ENCODE peak calls at places on chromosomes 7 and 10, in nine cellular contexts. H is brain microvascular endothelial cell, G is NCI-H1436, U is endodermal cell, Z is mammary epithelial cell, S is skeletal muscle cell, F is COR-L47, B is amniotic stem cell, E is left lung. O is an unnamed sample.

GRCh38 chr10:16117305-16117695 is 257.0 kb upstream of the MINDY3 start:
- DNase-seq in Z (no peak), B (no peak), G (no peak), U (no peak), E (no peak), S (no peak), H (no peak), F (no peak), O (no peak)

GRCh38 chr10:28135258-28135657 is 136.4 kb upstream of the ODAD2 start:
- DNase-seq in H (no peak), G (no peak), Z (no peak), U (no peak), S (no peak), F (no peak), B (no peak), E (no peak), O (no peak)

GRCh38 chr10:14549496-14549895 is 218.8 kb upstream of the FRMD4A start:
- DNase-seq in F (no peak), U (no peak), S (no peak), B (no peak), Z (no peak), E (no peak), G (no peak), H (peak), O (no peak)

GRCh38 chr10:33109788-33110469 is 151.9 kb upstream of the ITGB1 start:
- DNase-seq in G (no peak), H (no peak), S (no peak), F (no peak), U (no peak), Z (no peak), B (no peak), E (no peak), O (no peak)

GRCh38 chr10:79196470-79197461 is 128.0 kb downstream of the ZMIZ1 start:
- DNase-seq in B (no peak), U (peak), F (peak), H (no peak), G (peak), Z (peak), E (peak), S (no peak), O (peak)

GRCh38 chr10:118918689-118919088 is 110.8 kb upstream of the NANOS1 start:
- DNase-seq in H (no peak), F (no peak), Z (no peak), B (no peak), G (no peak), U (no peak), S (no peak), E (no peak), O (no peak)

GRCh38 chr10:33347227-33347626 is 12.8 kb upstream of the NRP1 start:
- DNase-seq in Z (peak), F (no peak), G (no peak), E (no peak), H (no peak), B (no peak), U (no peak), S (peak), O (no peak)

GRCh38 chr10:23345861-23346260 is 1.3 kb upstream of the C10orf67 start:
- DNase-seq in S (peak), G (no peak), U (no peak), B (peak), Z (peak), H (peak), E (no peak), F (no peak), O (no peak)

GRCh38 chr7:136709876-136710275 is 158.6 kb upstream of the CHRM2 start:
- DNase-seq in S (no peak), E (no peak), Z (no peak), U (no peak), F (no peak), H (no peak), G (no peak), B (no peak), O (no peak)

GRCh38 chr7:131556055-131556911 is at the start of gene PODXL:
- DNase-seq in F (peak), U (peak), B (no peak), S (no peak), Z (peak), E (peak), H (no peak), G (peak), O (no peak)

GRCh38 chr10:97574374-97575100 is 2.0 kb downstream of the ANKRD2 start:
- DNase-seq in F (peak), S (no peak), E (peak), Z (peak), U (peak), B (peak), H (peak), G (peak), O (no peak)

GRCh38 chr7:2738766-2739549 is 51.0 kb downstream of the AMZ1 start:
- DNase-seq in H (no peak), G (no peak), S (no peak), F (no peak), E (no peak), Z (no peak), B (no peak), U (no peak), O (no peak)

GRCh38 chr7:19111474-19112143 is 5.8 kb downstream of the TWIST1 start:
- DNase-seq in G (no peak), U (no peak), B (no peak), E (no peak), Z (no peak), S (no peak), F (no peak), H (no peak), O (no peak)

GRCh38 chr10:126058507-126058906 is 162.1 kb downstream of the FANK1 start:
- DNase-seq in F (no peak), E (no peak), U (no peak), S (no peak), G (no peak), H (no peak), B (no peak), Z (no peak), O (no peak)

GRCh38 chr7:152136623-152137022 is 111.1 kb downstream of the GALNT11 start:
- DNase-seq in Z (no peak), S (peak), B (no peak), E (no peak), H (peak), U (no peak), G (no peak), F (no peak), O (no peak)

GRCh38 chr7:99729501-99730261 is 5.3 kb downstream of the CYP3A7 start:
- DNase-seq in E (no peak), S (peak), H (no peak), B (no peak), U (no peak), F (no peak), Z (peak), G (no peak), O (no peak)

GRCh38 chr7:104272767-104273384 is 55.5 kb upstream of the LHFPL3 start:
- DNase-seq in H (peak), Z (peak), E (no peak), G (peak), B (no peak), U (no peak), F (peak), S (peak), O (no peak)

GRCh38 chr10:29276251-29276850 is 12.5 kb upstream of the LYZL1 start:
- DNase-seq in F (no peak), E (no peak), H (no peak), S (no peak), U (no peak), G (no peak), B (no peak), Z (no peak), O (no peak)

GRCh38 chr7:105307163-105307672 is 81.5 kb downstream of the SRPK2 start:
- DNase-seq in F (no peak), S (no peak), U (no peak), H (no peak), E (no peak), G (no peak), Z (no peak), B (no peak), O (no peak)

GRCh38 chr7:47422631-47423030 is 159.3 kb downstream of the TNS3 start:
- DNase-seq in B (no peak), H (no peak), E (no peak), F (no peak), U (no peak), G (no peak), S (no peak), Z (no peak), O (no peak)

GRCh38 chr7:29987821-29988317 is 1.7 kb downstream of the SCRN1 start:
- DNase-seq in H (peak), Z (peak), B (peak), E (no peak), G (no peak), F (no peak), U (peak), S (peak), O (no peak)

GRCh38 chr7:22153427-22154106 is 203.4 kb downstream of the RAPGEF5 start:
- DNase-seq in B (no peak), F (no peak), Z (no peak), G (no peak), U (no peak), S (no peak), H (no peak), E (no peak), O (no peak)

GRCh38 chr7:63028376-63029206 is 970.1 kb upstream of the ZNF722 start:
- DNase-seq in E (no peak), G (no peak), Z (no peak), F (no peak), S (no peak), H (no peak), B (no peak), U (no peak), O (no peak)

GRCh38 chr7:104971290-104972071 is 42.5 kb upstream of the KMT2E start:
- DNase-seq in Z (peak), B (no peak), U (no peak), H (no peak), S (no peak), F (peak), G (no peak), E (no peak), O (no peak)

GRCh38 chr7:32809347-32809746 is 82.2 kb downstream of the KBTBD2 start:
- DNase-seq in U (no peak), E (no peak), B (no peak), Z (no peak), S (no peak), G (no peak), F (no peak), H (no peak), O (no peak)

GRCh38 chr7:101302641-101303101 is 18.9 kb downstream of the IFT22 start:
- DNase-seq in S (no peak), U (peak), F (no peak), H (no peak), B (no peak), E (no peak), Z (no peak), G (no peak), O (no peak)

GRCh38 chr7:114818501-114818900 is 103.4 kb upstream of the MDFIC start:
- DNase-seq in S (peak), Z (peak), E (no peak), U (no peak), G (no peak), B (no peak), H (peak), F (no peak), O (no peak)

GRCh38 chr10:97916586-97916985 is 66.9 kb downstream of the GOLGA7B start:
- DNase-seq in S (no peak), B (no peak), H (no peak), F (no peak), E (no peak), U (no peak), Z (no peak), G (no peak), O (no peak)

GRCh38 chr10:11260136-11260535 is 242.5 kb downstream of the CELF2 start:
- DNase-seq in F (no peak), Z (no peak), U (no peak), B (no peak), H (no peak), S (no peak), E (no peak), G (no peak), O (no peak)

GRCh38 chr7:44313016-44313415 is 12.4 kb downstream of the CAMK2B start:
- DNase-seq in G (no peak), B (no peak), U (no peak), E (no peak), H (no peak), Z (no peak), S (no peak), F (no peak), O (no peak)

GRCh38 chr10:44651834-44652233 is 259.3 kb upstream of the TMEM72 start:
- DNase-seq in Z (no peak), S (no peak), E (no peak), B (no peak), H (no peak), G (no peak), F (no peak), U (no peak), O (no peak)

GRCh38 chr7:130356760-130357611 is 12.4 kb downstream of the CPA5 start:
- DNase-seq in G (no peak), Z (peak), E (no peak), U (peak), F (no peak), S (peak), B (peak), H (peak), O (no peak)

GRCh38 chr10:113585949-113586348 is 33.1 kb downstream of the HABP2 start:
- DNase-seq in H (no peak), S (no peak), Z (peak), G (no peak), U (no peak), E (no peak), B (no peak), F (no peak), O (no peak)

GRCh38 chr7:28626629-28627262 is 214.4 kb downstream of the CREB5 start:
- DNase-seq in U (peak), Z (peak), S (no peak), E (no peak), F (peak), B (no peak), G (peak), H (peak), O (no peak)

GRCh38 chr7:96266015-96266414 is 55.9 kb downstream of the SLC25A13 start:
- DNase-seq in B (no peak), U (no peak), E (no peak), S (no peak), F (no peak), Z (no peak), H (no peak), G (no peak), O (no peak)

GRCh38 chr10:50431118-50431517 is 179.8 kb upstream of the ASAH2 start:
- DNase-seq in H (no peak), S (no peak), E (no peak), B (no peak), U (no peak), Z (peak), F (no peak), G (no peak), O (no peak)

GRCh38 chr10:46523881-46524470 is 32.5 kb downstream of the GPRIN2 start:
- DNase-seq in Z (peak), F (no peak), U (peak), B (peak), E (peak), S (peak), H (peak), G (no peak), O (no peak)